ENCODE peak calls at places on chromosomes 7 and 10, in seven cellular contexts. Z, P, L, I, F, S and A are unnamed samples.
A peak's percentile ranks its signal among the peaks of the same experiment; 100 is the strongest.

GRCh38 chr10:132571565-132572544 is 34.3 kb downstream of the INPP5A start:
- DNase-seq in Z (peak; percentile 47), P (peak; percentile 85), L (peak; percentile 55), I (peak; percentile 86), F (peak; percentile 42), S (peak; percentile 97), A (peak; percentile 84)

GRCh38 chr10:21990449-21990848 is 13.1 kb downstream of the DNAJC1 start:
- DNase-seq in Z (no peak), P (no peak), L (no peak), I (no peak), F (no peak), S (no peak), A (no peak)

GRCh38 chr10:61183971-61184370 is 240.0 kb upstream of the RHOBTB1 start:
- DNase-seq in Z (no peak), P (no peak), L (no peak), I (no peak), F (no peak), S (no peak), A (no peak)

GRCh38 chr7:31791881-31792280 is 104.9 kb downstream of the PPP1R17 start:
- DNase-seq in Z (peak; percentile 12), P (no peak), L (no peak), I (no peak), F (no peak), S (peak; percentile 25), A (no peak)

GRCh38 chr10:58291538-58292174 is 22.7 kb downstream of the CISD1 start:
- DNase-seq in Z (peak; percentile 34), P (no peak), L (no peak), I (no peak), F (peak; percentile 14), S (peak; percentile 76), A (peak; percentile 88)

GRCh38 chr10:69446650-69447151 is 4.6 kb upstream of the TSPAN15 start:
- DNase-seq in Z (peak; percentile 59), P (no peak), L (no peak), I (no peak), F (no peak), S (peak; percentile 95), A (peak; percentile 92)

GRCh38 chr7:22302951-22303423 is 54.0 kb downstream of the RAPGEF5 start:
- DNase-seq in Z (no peak), P (no peak), L (peak; percentile 63), I (no peak), F (no peak), S (peak; percentile 59), A (peak; percentile 11)

GRCh38 chr10:113357688-113358306 is 195.1 kb upstream of the HABP2 start:
- DNase-seq in Z (no peak), P (no peak), L (no peak), I (no peak), F (no peak), S (no peak), A (no peak)

GRCh38 chr7:30406664-30407425 is 71.7 kb downstream of the NOD1 start:
- DNase-seq in Z (no peak), P (no peak), L (peak; percentile 32), I (no peak), F (no peak), S (no peak), A (no peak)

DNA sequence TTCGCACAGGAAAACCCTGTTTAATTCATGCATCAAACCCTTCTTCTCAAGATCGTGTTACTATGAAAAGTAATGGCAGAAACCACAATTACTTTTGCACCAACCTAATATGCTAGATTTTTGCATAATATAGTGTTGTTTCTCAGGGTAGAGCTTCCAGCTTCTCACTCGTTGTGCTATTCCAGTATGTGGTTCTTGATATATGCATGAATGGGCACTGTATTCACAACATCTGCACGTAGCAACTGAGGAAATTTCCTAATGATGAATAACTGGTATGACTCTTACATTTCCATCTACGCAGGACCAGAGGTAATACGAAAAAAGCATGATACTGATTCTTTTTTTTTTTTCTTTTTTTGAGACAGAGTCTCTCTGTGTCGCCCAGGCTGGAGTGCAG is 326.6 kb upstream of the GALNT17 start:
- DNase-seq in Z (no peak), P (no peak), L (no peak), I (peak; percentile 54), F (no peak), S (no peak), A (no peak)
- TF ChIP-seq CTCF in Z (no peak), P (no peak), L (no peak), I (no peak), F (no peak), S (no peak), A (no peak)

GRCh38 chr7:158282461-158283001 is 305.1 kb downstream of the PTPRN2 start:
- DNase-seq in Z (no peak), P (peak; percentile 70), L (no peak), I (no peak), F (no peak), S (no peak), A (no peak)
- H3K4me3 ChIP-seq in Z (no peak overlapping the region), P (no peak overlapping the region), L (no peak overlapping the region), I (no peak overlapping the region), F (no peak overlapping the region), S (no peak overlapping the region), A (no peak overlapping the region)

DNA sequence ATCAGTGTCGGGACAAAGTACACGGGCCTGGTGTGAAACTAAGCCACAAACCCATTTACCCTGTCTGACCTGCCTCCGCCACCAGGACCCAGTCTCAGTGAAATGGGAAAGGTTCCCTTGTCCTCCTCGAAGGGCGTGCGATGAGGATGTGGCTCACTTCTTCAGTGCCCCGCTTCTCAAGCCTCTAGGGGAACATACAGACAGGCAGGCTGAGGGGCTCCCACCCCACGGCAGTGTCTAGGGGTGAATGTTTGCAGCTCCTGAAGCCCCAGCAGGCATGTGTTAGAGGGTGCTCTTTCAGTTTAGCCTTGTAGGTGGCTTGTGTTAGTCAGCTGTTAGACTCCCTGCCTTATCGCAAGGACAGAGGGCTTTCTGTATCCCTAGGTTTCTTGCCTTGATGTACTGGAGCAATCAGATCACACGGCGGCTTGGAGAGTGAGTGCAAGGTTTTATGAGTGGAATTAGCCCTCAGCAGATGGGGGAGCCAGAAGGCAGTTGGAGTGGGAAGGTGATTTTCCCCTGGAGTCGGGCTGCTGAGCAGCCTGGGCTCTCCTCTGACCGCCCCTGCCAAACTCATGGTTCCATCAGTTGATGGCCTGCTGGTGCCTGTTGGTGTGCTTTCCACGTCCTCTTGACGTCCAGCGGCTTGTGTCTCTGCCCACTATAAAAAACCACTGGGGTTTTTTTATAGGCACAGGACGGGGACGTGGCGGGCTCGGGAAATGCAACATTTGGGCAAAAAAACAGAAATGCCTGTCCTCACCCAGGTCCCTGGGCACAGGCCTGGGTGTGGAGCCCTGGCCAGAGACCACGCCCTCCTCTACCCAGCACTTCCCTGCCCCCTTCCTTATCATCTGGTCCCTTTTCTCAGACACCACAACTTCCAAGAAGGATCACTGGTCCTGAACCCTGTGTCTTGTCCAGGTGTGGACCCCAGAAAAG is 786 bp downstream of the NUDT1 start:
- DNase-seq in Z (no peak), P (no peak), L (no peak), I (peak; percentile 51), F (no peak), S (no peak), A (peak; percentile 30)
- TF ChIP-seq CTCF in Z (no peak), P (no peak), L (peak; percentile 20), I (no peak), F (no peak), S (peak; percentile 27), A (peak; percentile 22)

GRCh38 chr7:151010002-151010306 is 14.3 kb downstream of the ATG9B start:
- DNase-seq in Z (no peak), P (no peak), L (no peak), I (no peak), F (no peak), S (no peak), A (no peak)
- H3K4me3 ChIP-seq in Z (no peak overlapping the region), P (no peak overlapping the region), L (no peak overlapping the region), I (no peak overlapping the region), F (no peak overlapping the region), S (no peak overlapping the region), A (no peak overlapping the region)

DNA sequence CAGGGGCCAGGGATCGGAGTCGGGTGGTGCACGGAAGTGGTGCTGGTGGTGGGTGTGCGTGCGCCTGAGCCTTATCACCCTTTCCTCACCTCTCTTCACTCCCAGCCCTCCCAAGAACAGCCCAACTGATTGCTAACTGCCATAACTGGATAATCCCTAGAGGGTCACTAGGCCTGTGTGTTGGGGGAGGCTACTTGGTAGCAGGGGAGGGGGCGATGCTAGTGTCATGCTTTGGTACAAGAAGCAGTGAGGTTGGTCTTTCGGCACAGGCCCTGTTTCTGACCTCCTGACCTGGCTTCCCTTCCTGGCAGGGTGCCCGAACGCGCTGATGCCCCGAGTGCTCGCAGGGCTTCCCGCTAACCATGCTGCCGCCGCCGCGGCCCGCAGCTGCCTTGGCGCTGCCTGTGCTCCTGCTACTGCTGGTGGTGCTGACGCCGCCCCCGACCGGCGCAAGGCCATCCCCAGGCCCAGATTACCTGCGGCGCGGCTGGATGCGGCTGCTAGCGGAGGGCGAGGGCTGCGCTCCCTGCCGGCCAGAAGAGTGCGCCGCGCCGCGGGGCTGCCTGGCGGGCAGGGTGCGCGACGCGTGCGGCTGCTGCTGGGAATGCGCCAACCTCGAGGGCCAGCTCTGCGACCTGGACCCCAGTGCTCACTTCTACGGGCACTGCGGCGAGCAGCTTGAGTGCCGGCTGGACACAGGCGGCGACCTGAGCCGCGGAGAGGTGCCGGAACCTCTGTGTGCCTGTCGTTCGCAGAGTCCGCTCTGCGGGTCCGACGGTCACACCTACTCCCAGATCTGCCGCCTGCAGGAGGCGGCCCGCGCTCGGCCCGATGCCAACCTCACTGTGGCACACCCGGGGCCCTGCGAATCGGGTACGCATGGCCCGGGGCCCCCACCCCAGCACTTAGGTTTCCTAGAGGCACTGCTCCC is 707 bp downstream of the KAZALD1 start:
- DNase-seq in Z (peak; percentile 46), P (no peak), L (no peak), I (peak; percentile 83), F (peak; percentile 8), S (peak; percentile 43), A (peak; percentile 51)
- TF ChIP-seq CTCF in Z (peak; percentile 42), P (no peak), L (peak; percentile 43), I (peak; percentile 36), F (peak; percentile 52), S (peak; percentile 24), A (peak; percentile 33)

GRCh38 chr7:1103789-1104513 is 16.0 kb downstream of the GPER1 start:
- DNase-seq in Z (no peak), P (no peak), L (no peak), I (no peak), F (no peak), S (no peak), A (no peak)
- H3K4me3 ChIP-seq in Z (no peak overlapping the region), P (no peak overlapping the region), L (no peak overlapping the region), I (peak overlapping the region; percentile 9), F (no peak overlapping the region), S (no peak overlapping the region), A (no peak overlapping the region)

GRCh38 chr7:90313908-90314307 is 7.2 kb downstream of the FAM237B start:
- DNase-seq in Z (no peak), P (no peak), L (no peak), I (no peak), F (no peak), S (no peak), A (no peak)

GRCh38 chr7:90311185-90311584 is 9.9 kb downstream of the FAM237B start:
- DNase-seq in Z (no peak), P (no peak), L (no peak), I (no peak), F (no peak), S (no peak), A (no peak)

GRCh38 chr7:90309872-90310271 is 11.2 kb downstream of the FAM237B start:
- DNase-seq in Z (no peak), P (no peak), L (no peak), I (no peak), F (no peak), S (no peak), A (no peak)

GRCh38 chr7:90312745-90313144 is 8.4 kb downstream of the FAM237B start:
- DNase-seq in Z (peak; percentile 4), P (no peak), L (no peak), I (no peak), F (no peak), S (peak; percentile 36), A (peak; percentile 56)
- TF ChIP-seq CTCF in Z (peak; percentile 37), P (no peak), L (peak; percentile 28), I (peak; percentile 17), F (peak; percentile 12), S (peak; percentile 20), A (peak; percentile 53)